ENCODE peak calls at places on chromosomes 16 and 17, in nine cellular contexts. U is cortex of kidney; O is left ventricle myocardium inferior; G is AG09309; T is stimulated activated CD4-positive, alpha-beta T cell treated with anti-CD3 and anti-CD28 coated beads, TNF-alpha, amount 100 ng/mL, for 1 hour; J is right cardiac atrium; Y is activated CD4-positive, alpha-beta T cell treated with anti-CD3 and anti-CD28 coated beads, Interleukin-2, amount 50 U/mL, for 1 hour; Z is HCT116; W is Calu3. R is an unnamed sample.

GRCh38 chr17:80513892-80514291 is 30.7 kb upstream of the RPTOR start:
- DNase-seq in U (no peak), O (no peak), G (no peak), T (no peak), J (no peak), Y (no peak), Z (no peak), W (no peak), R (no peak)

GRCh38 chr17:8275421-8276290 is 12.8 kb upstream of the RANGRF start:
- DNase-seq in U (no peak), O (no peak), G (no peak), T (no peak), J (no peak), Y (no peak), Z (no peak), W (no peak), R (no peak)

GRCh38 chr17:66417300-66417719 is 114.9 kb downstream of the PRKCA start:
- DNase-seq in U (no peak), O (no peak), G (no peak), T (no peak), J (no peak), Y (no peak), Z (no peak), W (no peak), R (no peak)

GRCh38 chr17:43090022-43090421 is 35.1 kb downstream of the BRCA1 start:
- DNase-seq in U (no peak), O (no peak), G (no peak), T (no peak), J (no peak), Y (no peak), Z (no peak), W (no peak), R (no peak)

GRCh38 chr17:59490259-59490658 is 75.2 kb upstream of the DHX40 start:
- DNase-seq in U (no peak), O (no peak), G (no peak), T (no peak), J (no peak), Y (no peak), Z (no peak), W (no peak), R (no peak)

GRCh38 chr16:12252616-12253015 is 276.1 kb downstream of the SNX29 start:
- DNase-seq in U (no peak), O (no peak), G (no peak), T (no peak), J (peak), Y (no peak), Z (no peak), W (no peak), R (no peak)

GRCh38 chr17:36892112-36892838 is 45.0 kb upstream of the LHX1 start:
- DNase-seq in U (no peak), O (no peak), G (no peak), T (no peak), J (no peak), Y (no peak), Z (peak), W (peak), R (no peak)

GRCh38 chr16:27985981-27986380 is 77.5 kb downstream of the GSG1L start:
- DNase-seq in U (no peak), O (no peak), G (no peak), T (no peak), J (no peak), Y (no peak), Z (no peak), W (no peak), R (no peak)

GRCh38 chr16:57859331-57859730 is 57.0 kb upstream of the KIFC3 start:
- DNase-seq in U (no peak), O (no peak), G (no peak), T (no peak), J (no peak), Y (no peak), Z (peak), W (peak), R (no peak)

GRCh38 chr17:15926039-15926740 is 18.7 kb upstream of the ADORA2B start:
- DNase-seq in U (no peak), O (no peak), G (no peak), T (no peak), J (peak), Y (no peak), Z (no peak), W (no peak), R (no peak)

GRCh38 chr16:89096768-89097527 is 3.3 kb downstream of the ACSF3 start:
- DNase-seq in U (no peak), O (no peak), G (no peak), T (peak), J (peak), Y (peak), Z (no peak), W (no peak), R (peak)

GRCh38 chr17:56653877-56654276 is 60.4 kb downstream of the NOG start:
- DNase-seq in U (no peak), O (no peak), G (no peak), T (peak), J (no peak), Y (peak), Z (peak), W (peak), R (no peak)

GRCh38 chr17:7328840-7329359 is at the start of gene NEURL4:
- DNase-seq in U (no peak), O (no peak), G (no peak), T (no peak), J (no peak), Y (no peak), Z (no peak), W (no peak), R (no peak)

GRCh38 chr16:3306078-3306477 is 781 bp downstream of the ZNF75A start:
- DNase-seq in U (no peak), O (no peak), G (no peak), T (no peak), J (no peak), Y (no peak), Z (no peak), W (no peak), R (no peak)

R was measured in central memory CD8-positive, alpha-beta T cell.